ENCODE peak calls at places on chromosomes 7 and 10, in seven cellular contexts. J is CD8-positive, alpha-beta T cell; Q is Peyer's patch; X is activated T-helper 1 cell treated with anti-CD3 and anti-CD28 coated beads, Interleukin-12 subunit alpha, Interleukin-12 subunit beta, Interleukin-2, Interleukin-4 antibody, amounts not matched to agents 30 ng/mL and 10 ng/mL and 1 ng/mL, durations not matched to agents 14 hours and 24 hours and 36 hours; W is bronchial epithelial cell; M is left cardiac atrium; I is psoas muscle. L is an unnamed sample.

GRCh38 chr7:12315049-12315448 is 88.6 kb downstream of the VWDE start:
- DNase-seq in J (no peak), Q (no peak), X (no peak), W (no peak), M (no peak), I (no peak), L (no peak)

GRCh38 chr7:1707756-1708611 is 37.9 kb downstream of the ELFN1 start:
- DNase-seq in J (no peak), Q (peak; percentile 30), X (no peak), W (no peak), M (no peak), I (no peak), L (peak; percentile 86)

GRCh38 chr7:83267141-83267631 is 104.5 kb upstream of the PCLO start:
- DNase-seq in J (no peak), Q (no peak), X (no peak), W (no peak), M (no peak), I (no peak), L (no peak)

GRCh38 chr10:5692476-5693358 is 8.1 kb downstream of the TASOR2 start:
- DNase-seq in J (peak; percentile 30), Q (peak; percentile 69), X (peak; percentile 69), W (no peak), M (peak; percentile 50), I (peak; percentile 53), L (peak; percentile 61)

GRCh38 chr10:37760817-37761216 is 96.6 kb downstream of the ZNF248 start:
- DNase-seq in J (no peak), Q (no peak), X (no peak), W (peak; percentile 82), M (no peak), I (no peak), L (no peak)

GRCh38 chr10:72419241-72419640 is 64.5 kb upstream of the DNAJB12 start:
- DNase-seq in J (no peak), Q (no peak), X (no peak), W (no peak), M (no peak), I (no peak), L (no peak)

GRCh38 chr7:120077777-120078176 is 195.2 kb upstream of the KCND2 start:
- DNase-seq in J (no peak), Q (no peak), X (no peak), W (no peak), M (no peak), I (no peak), L (no peak)

GRCh38 chr7:134058980-134059379 is 68.2 kb upstream of the LRGUK start:
- DNase-seq in J (no peak), Q (no peak), X (no peak), W (no peak), M (no peak), I (no peak), L (no peak)

GRCh38 chr10:7408003-7408493 is 2.8 kb downstream of the SFMBT2 start:
- DNase-seq in J (no peak), Q (peak; percentile 73), X (peak; percentile 25), W (no peak), M (peak; percentile 69), I (peak; percentile 73), L (peak; percentile 49)

GRCh38 chr7:44375236-44375699 is 49.9 kb upstream of the CAMK2B start:
- DNase-seq in J (no peak), Q (no peak), X (no peak), W (no peak), M (peak; percentile 37), I (peak; percentile 81), L (no peak)

GRCh38 chr7:44985033-44985695 is 6.3 kb upstream of the MYO1G start:
- DNase-seq in J (no peak), Q (no peak), X (no peak), W (no peak), M (no peak), I (no peak), L (no peak)

GRCh38 chr7:18421297-18422004 is 74.1 kb upstream of the HDAC9 start:
- DNase-seq in J (no peak), Q (no peak), X (no peak), W (no peak), M (no peak), I (no peak), L (no peak)

GRCh38 chr10:74292871-74293427 is 141.9 kb downstream of the ADK start:
- DNase-seq in J (no peak), Q (no peak), X (no peak), W (peak; percentile 54), M (no peak), I (no peak), L (no peak)

GRCh38 chr7:13988011-13988410 is 1.5 kb downstream of the ETV1 start:
- DNase-seq in J (no peak), Q (no peak), X (no peak), W (no peak), M (peak; percentile 22), I (no peak), L (no peak)

GRCh38 chr10:78602201-78602917 is 466.4 kb upstream of the ZMIZ1 start:
- DNase-seq in J (no peak), Q (no peak), X (no peak), W (peak; percentile 38), M (no peak), I (no peak), L (no peak)

GRCh38 chr7:50068850-50069551 is 24.0 kb downstream of the ZPBP start:
- DNase-seq in J (no peak), Q (peak; percentile 48), X (peak; percentile 10), W (peak; percentile 76), M (no peak), I (no peak), L (peak; percentile 49)

GRCh38 chr10:76621886-76622620 is 1015.6 kb downstream of the KCNMA1 start:
- DNase-seq in J (no peak), Q (no peak), X (no peak), W (no peak), M (no peak), I (no peak), L (no peak)

L was measured in left lobe of liver.